ENCODE peak calls at places on chromosome 5, in nine cellular contexts. O, N, S, M, C, W, D, T and U are unnamed samples.

GRCh38 chr5:32311404-32312193 is 1.1 kb downstream of the MTMR12 start:
- DNase-seq in O (no peak), N (no peak), S (no peak), M (no peak), C (no peak), W (peak; percentile 34), D (no peak), T (no peak), U (no peak)

GRCh38 chr5:81286059-81286617 is 15.2 kb upstream of the ZCCHC9 start:
- DNase-seq in O (no peak), N (no peak), S (no peak), M (no peak), C (no peak), W (no peak), D (no peak), T (no peak), U (no peak)

GRCh38 chr5:164000241-164000640 is 494.8 kb downstream of the MAT2B start:
- DNase-seq in O (no peak), N (no peak), S (no peak), M (no peak), C (no peak), W (no peak), D (no peak), T (no peak), U (no peak)

GRCh38 chr5:140357731-140358093 is 2.3 kb upstream of the SLC4A9 start:
- DNase-seq in O (peak; percentile 92), N (peak; percentile 45), S (peak; percentile 88), M (peak; percentile 44), C (peak; percentile 81), W (peak; percentile 87), D (peak; percentile 94), T (peak; percentile 73), U (peak; percentile 92)

GRCh38 chr5:132479812-132480441 is 10.6 kb downstream of the IRF1 start:
- DNase-seq in O (no peak), N (no peak), S (peak; percentile 38), M (no peak), C (peak; percentile 60), W (no peak), D (no peak), T (no peak), U (no peak)

GRCh38 chr5:61496406-61497307 is 164.6 kb downstream of the ZSWIM6 start:
- DNase-seq in O (no peak), N (no peak), S (no peak), M (no peak), C (no peak), W (no peak), D (no peak), T (peak; percentile 64), U (no peak)

GRCh38 chr5:74415695-74416102 is 224.8 kb downstream of the ENC1 start:
- DNase-seq in O (no peak), N (no peak), S (no peak), M (no peak), C (no peak), W (peak; percentile 44), D (no peak), T (no peak), U (no peak)

GRCh38 chr5:116237917-116238502 is 153.2 kb downstream of the COMMD10 start:
- DNase-seq in O (no peak), N (no peak), S (no peak), M (no peak), C (no peak), W (peak; percentile 4), D (no peak), T (no peak), U (no peak)

GRCh38 chr5:9239626-9240025 is 306.2 kb downstream of the SEMA5A start:
- DNase-seq in O (no peak), N (no peak), S (no peak), M (no peak), C (no peak), W (peak; percentile 56), D (no peak), T (no peak), U (no peak)

GRCh38 chr5:77893225-77893860 is 117.2 kb upstream of the TBCA start:
- DNase-seq in O (no peak), N (no peak), S (no peak), M (no peak), C (no peak), W (peak; percentile 98), D (no peak), T (no peak), U (no peak)

GRCh38 chr5:133742370-133743036 is 130.2 kb upstream of the FSTL4 start:
- DNase-seq in O (no peak), N (no peak), S (no peak), M (no peak), C (no peak), W (no peak), D (no peak), T (no peak), U (no peak)

GRCh38 chr5:71573611-71574010 is 13.5 kb upstream of the MCCC2 start:
- DNase-seq in O (no peak), N (no peak), S (no peak), M (no peak), C (no peak), W (no peak), D (no peak), T (no peak), U (peak; percentile 66)

GRCh38 chr5:170513856-170514255 is 10.0 kb downstream of the KCNIP1 start:
- DNase-seq in O (no peak), N (peak; percentile 37), S (no peak), M (no peak), C (no peak), W (no peak), D (no peak), T (no peak), U (no peak)

GRCh38 chr5:134240421-134240962 is 14.6 kb upstream of the PPP2CA start:
- DNase-seq in O (no peak), N (no peak), S (no peak), M (no peak), C (no peak), W (peak; percentile 91), D (no peak), T (peak; percentile 50), U (no peak)

GRCh38 chr5:145937432-145938250 is 1.3 kb downstream of the SH3RF2 start:
- DNase-seq in O (peak; percentile 42), N (no peak), S (peak; percentile 15), M (no peak), C (peak; percentile 44), W (peak; percentile 67), D (no peak), T (no peak), U (peak; percentile 38)

GRCh38 chr5:81904166-81904565 is 67.7 kb upstream of the ATG10 start:
- DNase-seq in O (no peak), N (no peak), S (no peak), M (no peak), C (no peak), W (no peak), D (no peak), T (no peak), U (no peak)

GRCh38 chr5:111762895-111763294 is 5.9 kb upstream of the NREP start:
- DNase-seq in O (no peak), N (no peak), S (no peak), M (no peak), C (no peak), W (no peak), D (no peak), T (no peak), U (no peak)

GRCh38 chr5:164355267-164355830 is 849.9 kb downstream of the MAT2B start:
- DNase-seq in O (no peak), N (no peak), S (no peak), M (no peak), C (no peak), W (no peak), D (no peak), T (peak; percentile 37), U (no peak)

GRCh38 chr5:14483504-14484157 is 98.0 kb upstream of the OTULINL start:
- DNase-seq in O (no peak), N (no peak), S (no peak), M (no peak), C (no peak), W (no peak), D (no peak), T (no peak), U (no peak)

GRCh38 chr5:62354028-62354874 is 48.2 kb downstream of the KIF2A start:
- DNase-seq in O (peak; percentile 44), N (no peak), S (peak; percentile 41), M (no peak), C (no peak), W (peak; percentile 73), D (no peak), T (no peak), U (no peak)

GRCh38 chr5:132102101-132102701 is 28.6 kb downstream of the CSF2 start:
- DNase-seq in O (no peak), N (no peak), S (peak; percentile 76), M (no peak), C (peak; percentile 71), W (no peak), D (no peak), T (no peak), U (no peak)

GRCh38 chr5:76785493-76785892 is 33.3 kb upstream of the F2RL1 start:
- DNase-seq in O (peak; percentile 70), N (no peak), S (no peak), M (no peak), C (no peak), W (no peak), D (peak; percentile 2), T (no peak), U (no peak)

GRCh38 chr5:134958755-134959154 is 9.0 kb upstream of the CATSPER3 start:
- DNase-seq in O (no peak), N (no peak), S (no peak), M (no peak), C (no peak), W (peak; percentile 13), D (no peak), T (no peak), U (no peak)

GRCh38 chr5:111781200-111781599 is 24.2 kb upstream of the NREP start:
- DNase-seq in O (peak; percentile 50), N (no peak), S (no peak), M (no peak), C (no peak), W (peak; percentile 49), D (no peak), T (no peak), U (peak; percentile 34)